ENCODE peak calls at places on chromosomes 16 and 17, in eight cellular contexts. A is HCT116, Z is heart left ventricle, L is stomach, X is Peyer's patch, G is transverse colon, B is spleen, N is suprapubic skin. D is an unnamed sample.
A peak's percentile ranks its signal among the peaks of the same experiment; 100 is the strongest.

GRCh38 chr17:62870581-62870964 is 62.5 kb upstream of the MARCHF10 start:
- DNase-seq in X (no peak), A (no peak), Z (no peak), G (no peak), L (no peak), B (no peak), N (no peak), D (no peak)

GRCh38 chr17:45147102-45147580 is 1.1 kb upstream of the HEXIM1 start:
- DNase-seq in X (no peak), L (peak; percentile 66), Z (peak; percentile 89), A (no peak), B (peak; percentile 90), N (no peak), G (no peak), D (no peak)

GRCh38 chr17:58338907-58339774 is 10.5 kb upstream of the TSPOAP1 start:
- DNase-seq in G (peak; percentile 72), Z (peak; percentile 65), X (peak; percentile 87), N (no peak), B (peak; percentile 93), L (no peak), A (no peak), D (peak; percentile 83)

GRCh38 chr17:11384131-11384530 is 143.1 kb downstream of the SHISA6 start:
- DNase-seq in Z (no peak), N (no peak), B (no peak), G (no peak), A (no peak), L (no peak), X (no peak), D (no peak)

GRCh38 chr17:48132375-48132774 is 24.8 kb downstream of the SNX11 start:
- DNase-seq in B (no peak), Z (no peak), G (no peak), X (peak; percentile 42), L (no peak), N (no peak), A (no peak), D (no peak)

GRCh38 chr16:84423416-84423837 is 55.1 kb downstream of the ATP2C2 start:
- DNase-seq in X (no peak), B (no peak), G (no peak), A (peak; percentile 80), N (no peak), L (no peak), Z (no peak), D (peak; percentile 50)

GRCh38 chr16:88446061-88446460 is 7.0 kb upstream of the ZFPM1 start:
- DNase-seq in L (no peak), B (no peak), A (no peak), Z (no peak), N (no peak), G (no peak), X (no peak), D (no peak)

GRCh38 chr16:53816211-53816610 is 112.3 kb downstream of the FTO start:
- DNase-seq in B (no peak), N (no peak), L (no peak), G (no peak), X (no peak), Z (no peak), A (no peak), D (no peak)

GRCh38 chr16:57349212-57350031 is 9.2 kb upstream of the CCL22 start:
- DNase-seq in L (no peak), B (peak; percentile 84), G (peak; percentile 32), X (peak; percentile 77), A (no peak), N (no peak), Z (no peak), D (no peak)

GRCh38 chr16:80931985-80932720 is 74.5 kb downstream of the CMC2 start:
- DNase-seq in N (peak; percentile 87), G (peak; percentile 41), X (peak; percentile 62), Z (peak; percentile 82), L (peak; percentile 59), A (no peak), B (no peak), D (peak; percentile 31)

GRCh38 chr16:54288592-54289241 is 2.1 kb upstream of the IRX3 start:
- DNase-seq in B (peak; percentile 59), A (no peak), X (no peak), N (no peak), L (no peak), Z (no peak), G (no peak), D (no peak)

DNA sequence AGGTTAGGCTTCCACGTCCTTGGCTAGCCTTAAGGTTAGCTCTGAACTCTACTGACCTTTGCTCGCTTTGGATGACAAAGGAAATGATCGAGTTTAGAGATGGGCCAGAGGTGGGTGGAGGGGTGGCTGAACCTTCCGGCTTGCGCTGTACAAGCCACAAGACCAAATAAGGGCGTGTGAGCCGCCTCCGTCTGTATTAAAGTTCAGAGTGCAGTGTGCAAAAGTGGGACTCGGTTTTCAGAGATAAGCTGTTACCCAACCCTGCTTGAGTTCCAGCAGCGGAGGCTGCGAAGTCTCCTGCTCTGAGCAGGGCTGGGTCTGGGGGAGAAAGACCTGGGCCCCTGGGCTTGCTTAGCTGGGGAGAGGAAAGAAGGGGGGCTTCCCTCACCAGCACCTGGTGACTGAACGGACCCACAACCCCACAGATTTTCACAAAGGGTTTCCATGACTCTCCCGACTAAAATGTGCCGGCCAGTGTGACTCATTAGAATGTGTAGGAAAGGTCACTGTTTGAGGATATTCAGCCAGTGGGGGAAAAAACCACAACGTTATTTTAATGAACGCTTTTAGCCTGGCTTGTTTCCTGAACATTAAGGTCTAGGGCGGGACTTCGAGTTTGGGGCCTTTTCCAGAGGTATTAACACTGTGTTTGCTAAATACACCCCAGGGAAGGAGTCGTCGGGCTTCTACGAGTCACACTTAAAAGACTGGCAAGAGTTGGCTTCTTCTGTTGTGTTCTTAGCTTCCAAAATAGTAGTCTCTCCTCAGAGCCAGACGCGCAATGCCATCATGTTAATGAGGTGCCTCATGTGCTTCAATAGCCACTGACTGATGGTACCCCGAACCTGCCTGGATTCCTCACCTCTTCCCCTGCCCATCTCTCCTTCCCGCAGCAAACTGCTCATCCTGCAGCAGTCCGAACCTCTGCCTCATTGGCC is 67.0 kb downstream of the CENPV start:
- DNase-seq in B (peak; percentile 93), X (peak; percentile 96), Z (peak; percentile 81), A (peak; percentile 95), N (peak; percentile 88), G (peak; percentile 92), L (peak; percentile 86), D (peak; percentile 71)
- TF ChIP-seq POLR2A in B (no peak), X (peak; percentile 67), Z (peak; percentile 22), A (peak; percentile 55), N (no peak), G (peak; percentile 84), L (no peak), D (no peak)

GRCh38 chr17:75115545-75115944 is 5.8 kb downstream of the ARMC7 start:
- DNase-seq in A (no peak), X (no peak), L (no peak), B (no peak), G (no peak), Z (no peak), N (no peak), D (no peak)
- TF ChIP-seq POLR2A in A (no peak), X (no peak), L (no peak), B (no peak), G (no peak), Z (no peak), N (no peak), D (no peak)

DNA sequence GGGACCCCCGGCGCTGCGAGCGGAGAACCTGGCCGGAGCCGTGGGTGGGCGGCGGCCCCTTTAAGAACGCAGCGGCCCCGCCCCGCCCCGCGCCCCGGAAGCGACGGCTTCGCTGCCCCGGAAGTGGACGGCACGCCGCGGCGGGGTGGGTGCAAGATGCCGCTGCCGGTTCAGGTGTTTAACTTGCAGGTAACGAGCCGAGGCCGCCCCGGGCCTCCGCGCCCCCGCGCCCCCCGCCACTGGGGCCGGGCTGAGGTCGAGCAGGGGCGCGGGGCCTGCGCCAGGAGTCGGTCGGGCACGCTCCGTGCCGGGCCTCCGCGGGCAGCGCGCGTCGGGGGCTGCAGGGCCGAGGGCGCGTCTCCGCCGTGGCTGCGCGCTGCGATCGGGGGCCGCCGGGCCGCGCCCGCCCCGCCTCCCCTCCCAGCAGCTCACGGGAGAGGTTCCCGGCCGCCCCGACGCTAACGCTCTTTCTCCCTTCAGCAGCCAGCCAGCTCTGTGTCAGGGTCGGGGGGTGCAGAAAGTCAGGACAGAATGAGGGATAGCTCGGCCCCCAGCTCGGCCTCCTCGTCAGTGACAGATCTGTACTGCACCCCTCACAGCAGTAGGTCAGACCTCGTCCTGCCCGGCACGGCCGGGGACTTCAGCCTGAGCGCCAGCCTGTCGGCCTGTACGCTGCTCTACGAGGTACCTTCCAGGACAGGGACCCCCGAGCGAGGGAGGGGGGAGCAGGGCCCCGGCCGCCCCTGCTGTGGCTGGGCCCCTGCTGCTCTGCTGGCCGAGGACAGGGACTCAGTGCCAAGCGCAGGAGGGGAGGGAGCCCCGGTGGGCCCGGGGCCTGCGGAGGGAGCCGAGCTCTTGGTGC is at the start of the genes GPS1 and RFNG:
- DNase-seq in Z (peak; percentile 85), A (no peak), G (peak; percentile 87), L (peak; percentile 82), X (peak; percentile 90), N (no peak), B (peak; percentile 96), D (peak; percentile 90)
- TF ChIP-seq POLR2A in Z (peak; percentile 47), A (no peak), G (no peak), L (no peak), X (no peak), N (no peak), B (no peak), D (peak; percentile 61)

GRCh38 chr17:8081876-8082275 is 5.6 kb downstream of the ALOX12B start:
- DNase-seq in G (no peak), N (no peak), L (no peak), X (no peak), Z (no peak), A (no peak), B (peak; percentile 16), D (no peak)

GRCh38 chr17:8080799-8081219 is 6.7 kb downstream of the ALOX12B start:
- DNase-seq in X (no peak), Z (no peak), B (peak; percentile 58), L (no peak), G (no peak), A (no peak), N (no peak), D (no peak)

GRCh38 chr17:8080208-8080798 is 7.2 kb downstream of the ALOX12B start:
- DNase-seq in B (peak; percentile 57), G (no peak), N (no peak), A (no peak), L (no peak), Z (no peak), X (no peak), D (no peak)

GRCh38 chr17:8082312-8082711 is 5.2 kb downstream of the ALOX12B start:
- DNase-seq in A (no peak), X (no peak), B (peak; percentile 21), G (no peak), N (no peak), Z (no peak), L (no peak), D (no peak)

DNA sequence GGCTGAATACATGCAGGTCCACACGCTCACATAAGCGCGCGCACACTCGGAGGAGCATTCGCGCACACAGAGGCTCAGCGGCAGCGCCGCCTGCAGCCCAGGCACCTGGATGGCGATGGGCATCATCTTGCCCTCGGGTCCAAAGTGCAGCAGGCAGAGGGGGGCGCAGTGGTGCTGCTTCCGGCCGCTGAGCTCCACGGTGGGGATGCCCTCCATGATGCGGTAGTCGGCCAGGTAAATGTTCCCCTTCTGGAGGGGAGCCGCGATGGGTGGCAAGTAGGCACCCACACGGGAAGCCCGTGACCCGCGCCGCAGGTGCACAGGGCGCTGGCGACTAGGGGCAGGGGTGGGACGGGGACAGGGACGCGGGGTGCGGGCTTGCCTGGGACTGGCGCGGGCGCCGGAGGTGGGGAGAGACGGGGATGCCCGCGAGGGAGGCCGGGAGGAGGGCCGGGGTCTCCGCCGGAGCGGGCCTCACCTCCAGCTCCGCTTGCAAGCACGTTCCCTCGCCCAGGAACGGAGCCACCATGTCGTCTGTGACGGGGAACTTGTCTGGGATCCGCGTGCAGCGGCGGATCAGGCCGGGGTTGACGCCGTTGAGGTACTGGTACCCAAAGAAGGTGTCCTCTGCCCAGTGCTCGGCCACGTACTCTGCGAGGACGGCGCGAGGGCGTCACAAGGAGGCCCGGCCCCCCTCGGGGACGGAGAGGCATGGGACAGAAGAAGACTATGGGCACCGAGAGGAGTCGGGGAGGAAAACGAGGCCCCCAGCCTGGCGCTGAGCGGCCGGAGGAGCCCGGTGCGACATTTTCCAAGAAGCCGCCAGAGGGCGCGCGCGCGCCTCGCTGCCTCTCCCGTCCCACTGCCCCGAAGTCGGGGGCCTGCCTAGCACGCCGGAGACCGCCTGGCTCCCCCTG is 8.0 kb downstream of the ALOX12B start:
- DNase-seq in L (peak; percentile 75), Z (peak; percentile 67), X (peak; percentile 89), G (peak; percentile 76), N (no peak), A (peak; percentile 72), B (peak; percentile 95), D (peak; percentile 85)
- TF ChIP-seq POLR2A in L (no peak), Z (no peak), X (no peak), G (no peak), N (no peak), A (no peak), B (no peak), D (no peak)

D was measured in H54.